ENCODE peak calls at places on chromosome 11, in ten cellular contexts. One of them, this sample, is unnamed.

GRCh38 chr11:132445966-132446365 is 1075.6 kb downstream of the NTM start:
- DNase-seq in lower leg skin: no peak
- DNase-seq in transverse colon: no peak
- DNase-seq in A549: no peak
- DNase-seq in stomach: no peak
- DNase-seq in HCT116: no peak
- DNase-seq in heart left ventricle: no peak
- DNase-seq in thyroid gland: no peak
- DNase-seq in body of pancreas: no peak
- DNase-seq in sigmoid colon: no peak
- DNase-seq in this sample: no peak

GRCh38 chr11:129373489-129373953 is 2.1 kb upstream of the BARX2 start:
- DNase-seq in heart left ventricle: no peak
- DNase-seq in body of pancreas: no peak
- DNase-seq in A549: no peak
- DNase-seq in transverse colon: no peak
- DNase-seq in sigmoid colon: no peak
- DNase-seq in lower leg skin: no peak
- DNase-seq in stomach: no peak
- DNase-seq in HCT116: no peak
- DNase-seq in thyroid gland: no peak
- DNase-seq in this sample: no peak

GRCh38 chr11:6203327-6203726 is 2.0 kb upstream of the C11orf42 start:
- DNase-seq in body of pancreas: no peak
- DNase-seq in stomach: no peak
- DNase-seq in thyroid gland: no peak
- DNase-seq in heart left ventricle: no peak
- DNase-seq in sigmoid colon: no peak
- DNase-seq in lower leg skin: no peak
- DNase-seq in A549: no peak
- DNase-seq in transverse colon: no peak
- DNase-seq in HCT116: no peak
- DNase-seq in this sample: no peak

GRCh38 chr11:75477614-75477935 is 44.6 kb upstream of the KLHL35 start:
- DNase-seq in A549: no peak
- DNase-seq in transverse colon: no peak
- DNase-seq in sigmoid colon: no peak
- DNase-seq in heart left ventricle: no peak
- DNase-seq in body of pancreas: peak; percentile 35
- DNase-seq in HCT116: no peak
- DNase-seq in thyroid gland: no peak
- DNase-seq in lower leg skin: no peak
- DNase-seq in stomach: no peak
- DNase-seq in this sample: no peak

GRCh38 chr11:61571337-61571736 is 9.5 kb downstream of the SYT7 start:
- DNase-seq in transverse colon: no peak
- DNase-seq in HCT116: no peak
- DNase-seq in A549: no peak
- DNase-seq in lower leg skin: no peak
- DNase-seq in thyroid gland: no peak
- DNase-seq in heart left ventricle: no peak
- DNase-seq in body of pancreas: no peak
- DNase-seq in stomach: no peak
- DNase-seq in sigmoid colon: no peak
- DNase-seq in this sample: no peak

GRCh38 chr11:92154611-92155010 is 70.0 kb upstream of the FAT3 start:
- DNase-seq in lower leg skin: no peak
- DNase-seq in stomach: no peak
- DNase-seq in body of pancreas: no peak
- DNase-seq in sigmoid colon: no peak
- DNase-seq in thyroid gland: no peak
- DNase-seq in heart left ventricle: no peak
- DNase-seq in transverse colon: no peak
- DNase-seq in HCT116: no peak
- DNase-seq in A549: no peak
- DNase-seq in this sample: no peak

GRCh38 chr11:134667505-134667904 is 255.5 kb upstream of the B3GAT1 start:
- DNase-seq in transverse colon: no peak
- DNase-seq in A549: no peak
- DNase-seq in HCT116: no peak
- DNase-seq in thyroid gland: no peak
- DNase-seq in sigmoid colon: peak; percentile 46
- DNase-seq in body of pancreas: no peak
- DNase-seq in stomach: peak; percentile 4
- DNase-seq in heart left ventricle: no peak
- DNase-seq in lower leg skin: no peak
- DNase-seq in this sample: no peak

GRCh38 chr11:118102721-118103261 is 16.0 kb upstream of the SMIM35 start:
- DNase-seq in lower leg skin: no peak
- DNase-seq in heart left ventricle: no peak
- DNase-seq in transverse colon: no peak
- DNase-seq in stomach: no peak
- DNase-seq in HCT116: no peak
- DNase-seq in sigmoid colon: no peak
- DNase-seq in body of pancreas: no peak
- DNase-seq in A549: no peak
- DNase-seq in thyroid gland: peak; percentile 28
- DNase-seq in this sample: no peak

GRCh38 chr11:120324932-120325810 is at the start of gene TLCD5:
- DNase-seq in heart left ventricle: peak; percentile 84
- DNase-seq in lower leg skin: no peak
- DNase-seq in HCT116: peak; percentile 54
- DNase-seq in A549: peak; percentile 49
- DNase-seq in thyroid gland: peak; percentile 73
- DNase-seq in body of pancreas: peak; percentile 68
- DNase-seq in transverse colon: peak; percentile 36
- DNase-seq in stomach: peak; percentile 55
- DNase-seq in sigmoid colon: peak; percentile 76
- DNase-seq in this sample: peak; percentile 42

GRCh38 chr11:33703234-33703633 is 2.6 kb upstream of the C11orf91 start:
- DNase-seq in body of pancreas: no peak
- DNase-seq in lower leg skin: no peak
- DNase-seq in heart left ventricle: no peak
- DNase-seq in HCT116: no peak
- DNase-seq in thyroid gland: no peak
- DNase-seq in A549: no peak
- DNase-seq in sigmoid colon: no peak
- DNase-seq in stomach: no peak
- DNase-seq in transverse colon: no peak
- DNase-seq in this sample: no peak

GRCh38 chr11:19344661-19345518 is 104.1 kb upstream of the E2F8 start:
- DNase-seq in sigmoid colon: peak; percentile 66
- DNase-seq in HCT116: no peak
- DNase-seq in lower leg skin: no peak
- DNase-seq in stomach: peak; percentile 55
- DNase-seq in transverse colon: peak; percentile 29
- DNase-seq in thyroid gland: peak; percentile 86
- DNase-seq in body of pancreas: peak; percentile 47
- DNase-seq in heart left ventricle: peak; percentile 68
- DNase-seq in A549: peak; percentile 28
- DNase-seq in this sample: no peak

DNA sequence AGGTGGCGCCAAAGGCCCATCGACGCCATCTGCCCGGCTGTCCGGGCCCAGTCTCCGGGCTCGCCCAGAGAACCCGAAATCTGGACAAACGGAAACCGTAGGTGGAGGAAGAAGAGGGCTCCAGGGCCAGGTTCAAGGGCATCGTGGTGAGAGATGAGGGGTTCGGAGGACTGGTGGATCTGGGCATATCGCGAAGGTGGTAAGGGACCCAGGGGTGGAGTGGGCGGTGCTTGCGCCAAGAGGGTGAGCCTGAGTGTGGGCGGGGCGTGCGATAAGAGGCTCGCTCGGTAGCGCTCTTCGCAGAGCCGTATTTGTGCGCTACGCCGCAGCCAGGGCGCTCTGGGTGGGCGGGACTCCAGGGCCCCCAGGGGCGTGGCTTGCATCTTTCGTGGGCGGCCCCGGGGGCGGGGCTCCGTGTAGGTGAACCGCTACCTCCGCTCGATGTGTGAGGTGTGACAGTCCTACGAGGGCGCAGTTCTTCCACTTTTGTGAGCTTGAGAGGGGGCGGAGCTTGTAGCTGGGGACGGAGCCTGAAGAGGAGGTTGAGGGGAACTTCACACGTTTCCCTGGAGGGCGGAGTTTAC is 4.8 kb downstream of the CD248 start:
- DNase-seq in lower leg skin: peak; percentile 93
- DNase-seq in HCT116: peak; percentile 95
- DNase-seq in heart left ventricle: peak; percentile 95
- DNase-seq in transverse colon: peak; percentile 95
- DNase-seq in body of pancreas: peak; percentile 94
- DNase-seq in A549: peak; percentile 93
- DNase-seq in thyroid gland: peak; percentile 93
- DNase-seq in sigmoid colon: peak; percentile 96
- DNase-seq in stomach: peak; percentile 95
- DNase-seq in this sample: peak; percentile 94
- TF ChIP-seq POLR2A in lower leg skin: no peak
- TF ChIP-seq POLR2A in HCT116: peak; percentile 32
- TF ChIP-seq POLR2A in heart left ventricle: no peak
- TF ChIP-seq POLR2A in transverse colon: peak; percentile 46
- TF ChIP-seq POLR2A in body of pancreas: no peak
- TF ChIP-seq POLR2A in A549: no peak
- TF ChIP-seq POLR2A in thyroid gland: peak; percentile 60
- TF ChIP-seq POLR2A in sigmoid colon: no peak
- TF ChIP-seq POLR2A in stomach: no peak
- TF ChIP-seq POLR2A in this sample: no peak

GRCh38 chr11:13668102-13668956 is at the start of gene FAR1:
- DNase-seq in sigmoid colon: peak; percentile 99
- DNase-seq in body of pancreas: peak; percentile 98
- DNase-seq in lower leg skin: peak; percentile 95
- DNase-seq in transverse colon: peak; percentile 98
- DNase-seq in heart left ventricle: peak; percentile 99
- DNase-seq in A549: peak; percentile 97
- DNase-seq in thyroid gland: peak; percentile 96
- DNase-seq in stomach: peak; percentile 96
- DNase-seq in HCT116: peak; percentile 95
- DNase-seq in this sample: peak; percentile 94
- TF ChIP-seq POLR2A in sigmoid colon: peak; percentile 58
- TF ChIP-seq POLR2A in body of pancreas: peak; percentile 77
- TF ChIP-seq POLR2A in lower leg skin: no peak
- TF ChIP-seq POLR2A in transverse colon: peak; percentile 89
- TF ChIP-seq POLR2A in heart left ventricle: peak; percentile 44
- TF ChIP-seq POLR2A in A549: peak; percentile 88
- TF ChIP-seq POLR2A in thyroid gland: peak; percentile 86
- TF ChIP-seq POLR2A in stomach: no peak
- TF ChIP-seq POLR2A in HCT116: no peak
- TF ChIP-seq POLR2A in this sample: peak; percentile 86

DNA sequence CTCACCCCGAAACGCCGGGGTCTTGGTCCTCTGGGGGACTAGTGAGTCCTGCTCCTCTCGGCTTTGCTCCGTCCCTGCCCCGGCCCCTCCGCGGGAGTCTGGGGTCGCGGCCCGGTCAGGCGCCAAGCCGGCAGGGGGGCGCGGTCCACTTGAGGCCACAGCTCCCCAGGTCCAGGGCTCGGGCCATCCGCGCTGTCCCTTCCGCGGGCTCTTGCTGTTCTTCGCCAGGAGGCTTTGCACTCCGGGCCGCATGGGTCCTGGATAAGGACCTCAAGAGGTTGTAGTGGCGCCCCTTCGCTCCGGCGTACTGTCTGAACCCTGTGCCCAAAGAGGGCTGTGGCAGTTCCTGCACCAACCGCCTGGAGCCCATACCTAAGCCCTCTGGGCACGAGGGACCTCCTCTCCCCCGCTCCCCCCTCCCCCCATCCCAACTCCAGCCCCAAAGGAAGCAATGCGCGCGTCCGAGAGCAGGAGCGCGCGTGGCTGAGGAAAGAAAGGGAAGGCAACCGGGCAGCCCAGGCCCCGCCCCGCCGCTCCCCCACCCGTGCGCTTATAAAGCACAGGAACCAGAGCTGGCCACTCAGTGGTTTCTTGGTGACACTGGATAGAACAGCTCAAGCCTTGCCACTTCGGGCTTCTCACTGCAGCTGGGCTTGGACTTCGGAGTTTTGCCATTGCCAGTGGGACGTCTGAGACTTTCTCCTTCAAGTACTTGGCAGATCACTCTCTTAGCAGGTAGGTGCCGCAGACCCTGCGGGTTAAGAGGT is at the start of gene ADM:
- DNase-seq in transverse colon: peak; percentile 93
- DNase-seq in heart left ventricle: peak; percentile 93
- DNase-seq in stomach: peak; percentile 87
- DNase-seq in A549: peak; percentile 91
- DNase-seq in sigmoid colon: peak; percentile 96
- DNase-seq in body of pancreas: peak; percentile 87
- DNase-seq in thyroid gland: peak; percentile 82
- DNase-seq in HCT116: peak; percentile 91
- DNase-seq in lower leg skin: peak; percentile 92
- DNase-seq in this sample: peak; percentile 88
- TF ChIP-seq POLR2A in transverse colon: peak; percentile 98
- TF ChIP-seq POLR2A in heart left ventricle: peak; percentile 18
- TF ChIP-seq POLR2A in stomach: no peak
- TF ChIP-seq POLR2A in A549: peak; percentile 99
- TF ChIP-seq POLR2A in sigmoid colon: peak; percentile 92
- TF ChIP-seq POLR2A in body of pancreas: peak; percentile 78
- TF ChIP-seq POLR2A in thyroid gland: peak; percentile 92
- TF ChIP-seq POLR2A in HCT116: peak; percentile 82
- TF ChIP-seq POLR2A in lower leg skin: peak; percentile 89
- TF ChIP-seq POLR2A in this sample: peak; percentile 99

DNA sequence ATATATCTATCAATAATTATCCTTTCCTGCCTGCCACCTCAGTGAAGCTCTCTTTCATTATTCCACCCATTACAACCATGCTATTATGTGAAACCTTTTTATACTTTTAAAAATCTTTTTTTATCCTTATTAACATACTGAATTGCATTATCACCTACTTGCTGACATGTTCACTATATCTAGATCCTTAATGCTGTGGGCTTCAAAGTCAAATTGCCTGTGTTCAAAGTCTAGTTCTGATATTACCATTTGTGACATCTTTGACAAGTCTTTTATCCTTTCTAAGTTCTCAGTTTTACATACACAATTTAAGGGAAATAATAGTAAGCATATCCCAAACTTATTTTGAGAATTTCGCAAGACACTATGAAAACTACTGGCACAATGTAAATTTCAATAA is 2239.4 kb downstream of the LRRC4C start:
- DNase-seq in stomach: no peak
- DNase-seq in thyroid gland: no peak
- DNase-seq in sigmoid colon: no peak
- DNase-seq in HCT116: no peak
- DNase-seq in body of pancreas: no peak
- DNase-seq in transverse colon: no peak
- DNase-seq in heart left ventricle: no peak
- DNase-seq in lower leg skin: no peak
- DNase-seq in A549: no peak
- DNase-seq in this sample: no peak
- TF ChIP-seq POLR2A in stomach: no peak
- TF ChIP-seq POLR2A in thyroid gland: no peak
- TF ChIP-seq POLR2A in sigmoid colon: no peak
- TF ChIP-seq POLR2A in HCT116: no peak
- TF ChIP-seq POLR2A in body of pancreas: no peak
- TF ChIP-seq POLR2A in transverse colon: no peak
- TF ChIP-seq POLR2A in heart left ventricle: no peak
- TF ChIP-seq POLR2A in lower leg skin: no peak
- TF ChIP-seq POLR2A in A549: no peak
- TF ChIP-seq POLR2A in this sample: no peak